ENCODE peak calls at places on chromosomes 7 and 10, in four cellular contexts. C is HFFc6, L is GM06990, H is lung. D is an unnamed sample.

GRCh38 chr10:53886325-53887300 is 914.4 kb downstream of the PCDH15 start:
- DNase-seq in C (no peak), H (no peak), L (no peak), D (no peak)

GRCh38 chr7:28784166-28784870 is 173.8 kb downstream of the TRIL start:
- DNase-seq in L (no peak), C (no peak), H (no peak), D (no peak)

GRCh38 chr7:95549818-95550529 is 46.3 kb downstream of the PDK4 start:
- DNase-seq in L (no peak), H (peak), C (peak), D (no peak)

GRCh38 chr10:47276576-47277351 is 23.2 kb upstream of the GDF10 start:
- DNase-seq in H (no peak), L (no peak), C (no peak), D (peak)

GRCh38 chr7:139871276-139871675 is 42.2 kb downstream of the TBXAS1 start:
- DNase-seq in L (no peak), H (no peak), C (peak), D (no peak)

GRCh38 chr7:149670288-149670687 is 103.1 kb downstream of the ZNF467 start:
- DNase-seq in L (no peak), H (no peak), C (no peak), D (no peak)

GRCh38 chr7:132276986-132277716 is 299.1 kb downstream of the PLXNA4 start:
- DNase-seq in C (peak), H (no peak), L (no peak), D (no peak)

GRCh38 chr7:7521259-7521658 is 14.4 kb downstream of the COL28A1 start:
- DNase-seq in H (no peak), L (no peak), C (no peak), D (no peak)

GRCh38 chr7:44392618-44393010 is 67.2 kb upstream of the CAMK2B start:
- DNase-seq in L (no peak), C (no peak), H (no peak), D (no peak)

GRCh38 chr10:21496285-21497176 is 29.0 kb downstream of the SKIDA1 start:
- DNase-seq in L (peak), C (peak), H (peak), D (peak)

GRCh38 chr10:132397671-132398565 is 918 bp downstream of the PWWP2B start:
- DNase-seq in H (peak), C (peak), L (peak), D (no peak)

GRCh38 chr10:116978906-116979305 is 26.1 kb downstream of the SHTN1 start:
- DNase-seq in C (no peak), H (no peak), L (no peak), D (no peak)
- TF ChIP-seq CTCF in C (no peak), H (no peak), L (no peak), D (no peak)

GRCh38 chr7:122886357-122887081 is at the start of gene CADPS2:
- DNase-seq in H (peak), L (peak), C (peak), D (no peak)
- TF ChIP-seq CTCF in H (no peak), L (no peak), C (no peak), D (peak)

GRCh38 chr10:69961168-69961863 is 91.3 kb upstream of the MACROH2A2 start:
- DNase-seq in C (no peak), L (no peak), H (no peak), D (peak)
- TF ChIP-seq CTCF in C (peak), L (peak), H (no peak), D (peak)

DNA sequence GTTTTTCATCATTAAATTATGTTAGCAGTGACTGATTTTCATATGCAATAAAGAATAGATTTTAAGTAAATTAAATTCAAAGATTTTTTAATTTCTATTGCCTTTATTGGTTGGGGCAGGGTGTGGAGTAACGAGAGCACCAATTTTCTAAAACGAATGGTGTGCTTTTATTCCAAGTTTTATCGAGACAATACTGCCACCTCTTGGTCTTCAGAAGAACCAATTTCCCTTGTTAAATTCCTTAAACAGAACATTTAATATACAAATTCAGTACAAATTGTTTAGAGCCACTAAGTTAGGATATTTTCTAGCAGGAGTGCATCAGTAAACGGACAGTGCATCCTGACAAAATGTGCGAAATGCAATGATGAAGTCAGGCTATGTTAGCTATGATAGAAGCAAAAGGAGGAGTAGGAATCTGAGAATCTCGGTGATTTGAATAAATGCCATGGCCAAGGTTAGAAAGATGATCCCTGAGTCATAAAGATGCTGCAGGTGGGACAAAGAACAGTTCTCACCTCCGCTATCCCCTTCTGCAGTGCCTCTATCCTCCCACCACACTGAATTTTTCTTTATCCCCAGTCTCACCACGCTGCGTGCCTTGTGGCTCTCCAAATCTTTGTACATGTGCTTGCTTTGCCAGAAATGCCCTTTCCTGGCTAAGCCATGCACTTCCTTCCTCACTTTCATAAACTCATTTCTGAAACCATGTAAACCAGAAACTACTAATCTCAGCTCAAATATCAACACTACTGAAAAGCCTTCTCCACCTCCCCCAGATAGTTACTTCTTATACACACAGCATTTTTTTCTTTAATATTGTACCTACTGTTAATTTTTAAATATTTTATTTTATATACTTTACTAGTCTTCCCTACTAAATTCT is 31.9 kb upstream of the AGBL3 start:
- DNase-seq in C (no peak), L (no peak), H (no peak), D (no peak)
- TF ChIP-seq CTCF in C (peak), L (peak), H (peak), D (peak)